ENCODE peak calls at places on chromosomes 1 and 21, in seven cellular contexts. One of them, this sample, is unnamed.

GRCh38 chr21:36070999-36071398 is 1.2 kb downstream of the CBR1 start:
- DNase-seq in Peyer's patch: no peak
- DNase-seq in stimulated activated CD4-positive, alpha-beta T cell treated with anti-CD3 and anti-CD28 coated beads, TNF-alpha, amount 100 ng/mL, for 4 hours: no peak
- DNase-seq in sigmoid colon: no peak
- DNase-seq in GM19239: no peak
- DNase-seq in glomerular endothelial cell: no peak
- DNase-seq in T follicular helper cell: no peak
- DNase-seq in this sample: no peak

GRCh38 chr1:30274176-30274936 is 449.0 kb downstream of the MATN1 start:
- DNase-seq in sigmoid colon: no peak
- DNase-seq in glomerular endothelial cell: no peak
- DNase-seq in T follicular helper cell: no peak
- DNase-seq in Peyer's patch: no peak
- DNase-seq in stimulated activated CD4-positive, alpha-beta T cell treated with anti-CD3 and anti-CD28 coated beads, TNF-alpha, amount 100 ng/mL, for 4 hours: no peak
- DNase-seq in GM19239: no peak
- DNase-seq in this sample: no peak

GRCh38 chr1:238960071-238960470 is 426.3 kb upstream of the CHRM3 start:
- DNase-seq in Peyer's patch: no peak
- DNase-seq in GM19239: no peak
- DNase-seq in stimulated activated CD4-positive, alpha-beta T cell treated with anti-CD3 and anti-CD28 coated beads, TNF-alpha, amount 100 ng/mL, for 4 hours: no peak
- DNase-seq in T follicular helper cell: no peak
- DNase-seq in glomerular endothelial cell: no peak
- DNase-seq in sigmoid colon: no peak
- DNase-seq in this sample: no peak

GRCh38 chr21:42250422-42251403 is 31.8 kb downstream of the ABCG1 start:
- DNase-seq in stimulated activated CD4-positive, alpha-beta T cell treated with anti-CD3 and anti-CD28 coated beads, TNF-alpha, amount 100 ng/mL, for 4 hours: no peak
- DNase-seq in glomerular endothelial cell: no peak
- DNase-seq in GM19239: no peak
- DNase-seq in Peyer's patch: no peak
- DNase-seq in sigmoid colon: no peak
- DNase-seq in T follicular helper cell: no peak
- DNase-seq in this sample: no peak

GRCh38 chr21:25997788-25998611 is 172.6 kb downstream of the APP start:
- DNase-seq in stimulated activated CD4-positive, alpha-beta T cell treated with anti-CD3 and anti-CD28 coated beads, TNF-alpha, amount 100 ng/mL, for 4 hours: no peak
- DNase-seq in T follicular helper cell: no peak
- DNase-seq in sigmoid colon: no peak
- DNase-seq in Peyer's patch: no peak
- DNase-seq in GM19239: no peak
- DNase-seq in glomerular endothelial cell: no peak
- DNase-seq in this sample: no peak

GRCh38 chr1:25917996-25918395 is 11.8 kb upstream of the STMN1 start:
- DNase-seq in Peyer's patch: no peak
- DNase-seq in glomerular endothelial cell: no peak
- DNase-seq in stimulated activated CD4-positive, alpha-beta T cell treated with anti-CD3 and anti-CD28 coated beads, TNF-alpha, amount 100 ng/mL, for 4 hours: no peak
- DNase-seq in sigmoid colon: no peak
- DNase-seq in GM19239: no peak
- DNase-seq in T follicular helper cell: no peak
- DNase-seq in this sample: no peak

GRCh38 chr1:88566615-88567387 is 117.3 kb upstream of the PKN2 start:
- DNase-seq in stimulated activated CD4-positive, alpha-beta T cell treated with anti-CD3 and anti-CD28 coated beads, TNF-alpha, amount 100 ng/mL, for 4 hours: no peak
- DNase-seq in glomerular endothelial cell: no peak
- DNase-seq in T follicular helper cell: no peak
- DNase-seq in GM19239: no peak
- DNase-seq in sigmoid colon: no peak
- DNase-seq in Peyer's patch: no peak
- DNase-seq in this sample: no peak

GRCh38 chr1:209641216-209642181 is 10.7 kb downstream of the LAMB3 start:
- DNase-seq in sigmoid colon: peak
- DNase-seq in Peyer's patch: peak
- DNase-seq in glomerular endothelial cell: no peak
- DNase-seq in GM19239: no peak
- DNase-seq in T follicular helper cell: no peak
- DNase-seq in stimulated activated CD4-positive, alpha-beta T cell treated with anti-CD3 and anti-CD28 coated beads, TNF-alpha, amount 100 ng/mL, for 4 hours: no peak
- DNase-seq in this sample: peak

GRCh38 chr1:21013510-21013909 is 163.2 kb downstream of the EIF4G3 start:
- DNase-seq in Peyer's patch: no peak
- DNase-seq in glomerular endothelial cell: no peak
- DNase-seq in sigmoid colon: no peak
- DNase-seq in T follicular helper cell: no peak
- DNase-seq in stimulated activated CD4-positive, alpha-beta T cell treated with anti-CD3 and anti-CD28 coated beads, TNF-alpha, amount 100 ng/mL, for 4 hours: no peak
- DNase-seq in GM19239: no peak
- DNase-seq in this sample: no peak

GRCh38 chr1:2854611-2855010 is 53.1 kb upstream of the TTC34 start:
- DNase-seq in Peyer's patch: no peak
- DNase-seq in glomerular endothelial cell: no peak
- DNase-seq in GM19239: no peak
- DNase-seq in sigmoid colon: no peak
- DNase-seq in stimulated activated CD4-positive, alpha-beta T cell treated with anti-CD3 and anti-CD28 coated beads, TNF-alpha, amount 100 ng/mL, for 4 hours: no peak
- DNase-seq in T follicular helper cell: no peak
- DNase-seq in this sample: no peak

GRCh38 chr21:35051287-35051818 is 2.3 kb upstream of the RUNX1 start:
- DNase-seq in stimulated activated CD4-positive, alpha-beta T cell treated with anti-CD3 and anti-CD28 coated beads, TNF-alpha, amount 100 ng/mL, for 4 hours: peak
- DNase-seq in T follicular helper cell: peak
- DNase-seq in Peyer's patch: peak
- DNase-seq in glomerular endothelial cell: no peak
- DNase-seq in GM19239: no peak
- DNase-seq in sigmoid colon: peak
- DNase-seq in this sample: peak

GRCh38 chr1:155976062-155976912 is 2.1 kb downstream of the ARHGEF2 start:
- DNase-seq in T follicular helper cell: peak
- DNase-seq in sigmoid colon: peak
- DNase-seq in Peyer's patch: peak
- DNase-seq in stimulated activated CD4-positive, alpha-beta T cell treated with anti-CD3 and anti-CD28 coated beads, TNF-alpha, amount 100 ng/mL, for 4 hours: peak
- DNase-seq in glomerular endothelial cell: no peak
- DNase-seq in GM19239: no peak
- DNase-seq in this sample: peak

GRCh38 chr1:173330149-173330951 is 123.2 kb upstream of the TNFSF4 start:
- DNase-seq in GM19239: no peak
- DNase-seq in glomerular endothelial cell: no peak
- DNase-seq in stimulated activated CD4-positive, alpha-beta T cell treated with anti-CD3 and anti-CD28 coated beads, TNF-alpha, amount 100 ng/mL, for 4 hours: no peak
- DNase-seq in sigmoid colon: no peak
- DNase-seq in Peyer's patch: no peak
- DNase-seq in T follicular helper cell: no peak
- DNase-seq in this sample: no peak

GRCh38 chr1:154848983-154849382 is 21.1 kb downstream of the KCNN3 start:
- DNase-seq in T follicular helper cell: no peak
- DNase-seq in Peyer's patch: no peak
- DNase-seq in GM19239: no peak
- DNase-seq in sigmoid colon: no peak
- DNase-seq in glomerular endothelial cell: no peak
- DNase-seq in stimulated activated CD4-positive, alpha-beta T cell treated with anti-CD3 and anti-CD28 coated beads, TNF-alpha, amount 100 ng/mL, for 4 hours: no peak
- DNase-seq in this sample: no peak

GRCh38 chr21:45950740-45951515 is 30.6 kb upstream of the COL6A1 start:
- DNase-seq in glomerular endothelial cell: no peak
- DNase-seq in Peyer's patch: no peak
- DNase-seq in stimulated activated CD4-positive, alpha-beta T cell treated with anti-CD3 and anti-CD28 coated beads, TNF-alpha, amount 100 ng/mL, for 4 hours: no peak
- DNase-seq in T follicular helper cell: no peak
- DNase-seq in sigmoid colon: peak
- DNase-seq in GM19239: no peak
- DNase-seq in this sample: no peak

GRCh38 chr1:6329851-6330250 is 63.7 kb downstream of the ACOT7 start:
- DNase-seq in glomerular endothelial cell: no peak
- DNase-seq in stimulated activated CD4-positive, alpha-beta T cell treated with anti-CD3 and anti-CD28 coated beads, TNF-alpha, amount 100 ng/mL, for 4 hours: no peak
- DNase-seq in sigmoid colon: no peak
- DNase-seq in T follicular helper cell: no peak
- DNase-seq in Peyer's patch: no peak
- DNase-seq in GM19239: no peak
- DNase-seq in this sample: no peak

GRCh38 chr1:30645807-30646206 is 77.6 kb downstream of the MATN1 start:
- DNase-seq in T follicular helper cell: no peak
- DNase-seq in stimulated activated CD4-positive, alpha-beta T cell treated with anti-CD3 and anti-CD28 coated beads, TNF-alpha, amount 100 ng/mL, for 4 hours: no peak
- DNase-seq in Peyer's patch: no peak
- DNase-seq in GM19239: no peak
- DNase-seq in sigmoid colon: no peak
- DNase-seq in glomerular endothelial cell: no peak
- DNase-seq in this sample: no peak

GRCh38 chr1:64745181-64745985 is 508 bp downstream of the RAVER2 start:
- DNase-seq in stimulated activated CD4-positive, alpha-beta T cell treated with anti-CD3 and anti-CD28 coated beads, TNF-alpha, amount 100 ng/mL, for 4 hours: no peak
- DNase-seq in T follicular helper cell: no peak
- DNase-seq in sigmoid colon: peak
- DNase-seq in GM19239: no peak
- DNase-seq in glomerular endothelial cell: no peak
- DNase-seq in Peyer's patch: peak
- DNase-seq in this sample: no peak

GRCh38 chr1:18557621-18558465 is 72.8 kb upstream of the PAX7 start:
- DNase-seq in T follicular helper cell: no peak
- DNase-seq in stimulated activated CD4-positive, alpha-beta T cell treated with anti-CD3 and anti-CD28 coated beads, TNF-alpha, amount 100 ng/mL, for 4 hours: no peak
- DNase-seq in sigmoid colon: no peak
- DNase-seq in glomerular endothelial cell: no peak
- DNase-seq in Peyer's patch: no peak
- DNase-seq in GM19239: no peak
- DNase-seq in this sample: no peak